ENCODE peak calls at places on chromosome 1, in six cellular contexts. One of them, this sample, is unnamed. For H3K4me1, the result is how much of the 10 kb centered on the place peaks cover.

GRCh38 chr1:1470626-1471388 is 758 bp upstream of the ATAD3B start:
- DNase-seq in fibroblast of lung: no peak
- DNase-seq in left lung: no peak
- DNase-seq in heart right ventricle: no peak
- DNase-seq in ovary: no peak
- DNase-seq in CD8-positive, alpha-beta memory T cell: no peak
- DNase-seq in this sample: peak

GRCh38 chr1:14939527-14940284 is 213.8 kb upstream of the TMEM51 start:
- DNase-seq in CD8-positive, alpha-beta memory T cell: no peak
- DNase-seq in left lung: no peak
- DNase-seq in fibroblast of lung: peak
- DNase-seq in ovary: no peak
- DNase-seq in heart right ventricle: no peak
- DNase-seq in this sample: no peak

GRCh38 chr1:206679738-206680211 is 4.9 kb upstream of the MAPKAPK2 start:
- DNase-seq in ovary: no peak
- DNase-seq in left lung: no peak
- DNase-seq in heart right ventricle: no peak
- DNase-seq in fibroblast of lung: no peak
- DNase-seq in CD8-positive, alpha-beta memory T cell: no peak
- DNase-seq in this sample: no peak

GRCh38 chr1:244598611-244599010 is 54.3 kb upstream of the DESI2 start:
- DNase-seq in ovary: no peak
- DNase-seq in heart right ventricle: no peak
- DNase-seq in fibroblast of lung: peak
- DNase-seq in CD8-positive, alpha-beta memory T cell: no peak
- DNase-seq in left lung: no peak
- DNase-seq in this sample: no peak

GRCh38 chr1:43664369-43664768 is 14.4 kb downstream of the KDM4A start:
- DNase-seq in left lung: no peak
- DNase-seq in fibroblast of lung: no peak
- DNase-seq in CD8-positive, alpha-beta memory T cell: no peak
- DNase-seq in heart right ventricle: no peak
- DNase-seq in ovary: no peak
- DNase-seq in this sample: no peak

GRCh38 chr1:84688461-84689061 is 1.7 kb downstream of the SSX2IP start:
- DNase-seq in heart right ventricle: no peak
- DNase-seq in fibroblast of lung: no peak
- DNase-seq in ovary: no peak
- DNase-seq in CD8-positive, alpha-beta memory T cell: no peak
- DNase-seq in left lung: no peak
- DNase-seq in this sample: no peak

GRCh38 chr1:5601516-5601915 is 390.7 kb downstream of the NPHP4 start:
- DNase-seq in ovary: no peak
- DNase-seq in fibroblast of lung: no peak
- DNase-seq in CD8-positive, alpha-beta memory T cell: no peak
- DNase-seq in heart right ventricle: no peak
- DNase-seq in left lung: no peak
- DNase-seq in this sample: no peak

GRCh38 chr1:56908619-56909340 is 54.2 kb downstream of the C8A start:
- DNase-seq in CD8-positive, alpha-beta memory T cell: no peak
- DNase-seq in ovary: no peak
- DNase-seq in left lung: no peak
- DNase-seq in heart right ventricle: no peak
- DNase-seq in fibroblast of lung: peak
- DNase-seq in this sample: peak

GRCh38 chr1:235648407-235648907 is 1.1 kb downstream of the GNG4 start:
- DNase-seq in heart right ventricle: no peak
- DNase-seq in CD8-positive, alpha-beta memory T cell: peak
- DNase-seq in ovary: peak
- DNase-seq in fibroblast of lung: no peak
- DNase-seq in left lung: no peak
- DNase-seq in this sample: peak

GRCh38 chr1:155117610-155118009 is 10.1 kb upstream of the EFNA1 start:
- DNase-seq in fibroblast of lung: no peak
- DNase-seq in heart right ventricle: no peak
- DNase-seq in left lung: no peak
- DNase-seq in CD8-positive, alpha-beta memory T cell: no peak
- DNase-seq in ovary: no peak
- DNase-seq in this sample: no peak

GRCh38 chr1:180522204-180522497 is 19.8 kb upstream of the ACBD6 start:
- DNase-seq in CD8-positive, alpha-beta memory T cell: no peak
- DNase-seq in left lung: no peak
- DNase-seq in ovary: no peak
- DNase-seq in fibroblast of lung: no peak
- DNase-seq in heart right ventricle: no peak
- DNase-seq in this sample: no peak

GRCh38 chr1:93339171-93339697 is 6.5 kb upstream of the DR1 start:
- DNase-seq in left lung: no peak
- DNase-seq in heart right ventricle: no peak
- DNase-seq in CD8-positive, alpha-beta memory T cell: no peak
- DNase-seq in fibroblast of lung: no peak
- DNase-seq in ovary: no peak
- DNase-seq in this sample: no peak
- H3K4me3 ChIP-seq in left lung: no peak
- H3K4me3 ChIP-seq in heart right ventricle: no peak
- H3K4me3 ChIP-seq in CD8-positive, alpha-beta memory T cell: no peak
- H3K4me3 ChIP-seq in fibroblast of lung: no peak
- H3K4me3 ChIP-seq in ovary: no peak
- H3K4me3 ChIP-seq in this sample: no peak

GRCh38 chr1:38015978-38016640 is 3.6 kb downstream of the UTP11 start:
- DNase-seq in left lung: peak
- DNase-seq in ovary: no peak
- DNase-seq in fibroblast of lung: peak
- DNase-seq in heart right ventricle: no peak
- DNase-seq in CD8-positive, alpha-beta memory T cell: no peak
- DNase-seq in this sample: no peak

GRCh38 chr1:38022810-38023209 is 10.3 kb downstream of the UTP11 start:
- DNase-seq in CD8-positive, alpha-beta memory T cell: no peak
- DNase-seq in left lung: no peak
- DNase-seq in ovary: no peak
- DNase-seq in heart right ventricle: no peak
- DNase-seq in fibroblast of lung: no peak
- DNase-seq in this sample: no peak

GRCh38 chr1:38018864-38019343 is 6.4 kb downstream of the UTP11 start:
- DNase-seq in left lung: no peak
- DNase-seq in CD8-positive, alpha-beta memory T cell: no peak
- DNase-seq in fibroblast of lung: peak
- DNase-seq in ovary: no peak
- DNase-seq in heart right ventricle: no peak
- DNase-seq in this sample: peak

GRCh38 chr1:38021969-38022368 is 9.4 kb downstream of the UTP11 start:
- DNase-seq in left lung: no peak
- DNase-seq in CD8-positive, alpha-beta memory T cell: no peak
- DNase-seq in ovary: no peak
- DNase-seq in fibroblast of lung: no peak
- DNase-seq in heart right ventricle: no peak
- DNase-seq in this sample: no peak

GRCh38 chr1:38020361-38020760 is 7.8 kb downstream of the UTP11 start:
- DNase-seq in CD8-positive, alpha-beta memory T cell: no peak
- DNase-seq in left lung: no peak
- DNase-seq in heart right ventricle: no peak
- DNase-seq in ovary: no peak
- DNase-seq in fibroblast of lung: no peak
- DNase-seq in this sample: no peak
- H3K27ac ChIP-seq in CD8-positive, alpha-beta memory T cell: no peak
- H3K27ac ChIP-seq in left lung: no peak
- H3K27ac ChIP-seq in heart right ventricle: no peak
- H3K27ac ChIP-seq in ovary: no peak
- H3K27ac ChIP-seq in fibroblast of lung: no peak
- H3K27ac ChIP-seq in this sample: no peak

GRCh38 chr1:116375165-116375883 is 2.3 kb downstream of the ATP1A1 start:
- DNase-seq in CD8-positive, alpha-beta memory T cell: peak
- DNase-seq in ovary: no peak
- DNase-seq in fibroblast of lung: no peak
- DNase-seq in left lung: no peak
- DNase-seq in heart right ventricle: no peak
- DNase-seq in this sample: no peak

GRCh38 chr1:116373451-116374339 is 651 bp downstream of the ATP1A1 start:
- DNase-seq in fibroblast of lung: peak
- DNase-seq in ovary: peak
- DNase-seq in left lung: peak
- DNase-seq in CD8-positive, alpha-beta memory T cell: peak
- DNase-seq in heart right ventricle: peak
- DNase-seq in this sample: peak

GRCh38 chr1:116372651-116373444 is at the start of gene ATP1A1:
- DNase-seq in fibroblast of lung: peak
- DNase-seq in left lung: peak
- DNase-seq in heart right ventricle: peak
- DNase-seq in CD8-positive, alpha-beta memory T cell: peak
- DNase-seq in ovary: peak
- DNase-seq in this sample: peak

GRCh38 chr1:116375884-116376733 is 3.1 kb downstream of the ATP1A1 start:
- DNase-seq in left lung: peak
- DNase-seq in heart right ventricle: peak
- DNase-seq in ovary: peak
- DNase-seq in CD8-positive, alpha-beta memory T cell: peak
- DNase-seq in fibroblast of lung: peak
- DNase-seq in this sample: peak

GRCh38 chr1:116374340-116375164 is 1.5 kb downstream of the ATP1A1 start:
- DNase-seq in left lung: no peak
- DNase-seq in ovary: no peak
- DNase-seq in heart right ventricle: no peak
- DNase-seq in fibroblast of lung: no peak
- DNase-seq in CD8-positive, alpha-beta memory T cell: peak
- DNase-seq in this sample: no peak
- H3K4me1 ChIP-seq in left lung: under half
- H3K4me1 ChIP-seq in ovary: under half
- H3K4me1 ChIP-seq in heart right ventricle: half or more
- H3K4me1 ChIP-seq in fibroblast of lung: under half
- H3K4me1 ChIP-seq in CD8-positive, alpha-beta memory T cell: half or more
- H3K4me1 ChIP-seq in this sample: under half

GRCh38 chr1:150151291-150152181 is 1.8 kb downstream of the PLEKHO1 start:
- DNase-seq in fibroblast of lung: no peak
- DNase-seq in heart right ventricle: peak
- DNase-seq in ovary: peak
- DNase-seq in CD8-positive, alpha-beta memory T cell: peak
- DNase-seq in left lung: no peak
- DNase-seq in this sample: no peak

GRCh38 chr1:150154143-150154542 is 4.4 kb downstream of the PLEKHO1 start:
- DNase-seq in ovary: peak
- DNase-seq in left lung: no peak
- DNase-seq in fibroblast of lung: no peak
- DNase-seq in CD8-positive, alpha-beta memory T cell: no peak
- DNase-seq in heart right ventricle: no peak
- DNase-seq in this sample: no peak

GRCh38 chr1:150150511-150151021 is 850 bp downstream of the PLEKHO1 start:
- DNase-seq in heart right ventricle: peak
- DNase-seq in left lung: no peak
- DNase-seq in CD8-positive, alpha-beta memory T cell: peak
- DNase-seq in fibroblast of lung: no peak
- DNase-seq in ovary: peak
- DNase-seq in this sample: no peak

GRCh38 chr1:150152182-150152536 is 2.4 kb downstream of the PLEKHO1 start:
- DNase-seq in left lung: no peak
- DNase-seq in CD8-positive, alpha-beta memory T cell: no peak
- DNase-seq in ovary: no peak
- DNase-seq in fibroblast of lung: no peak
- DNase-seq in heart right ventricle: no peak
- DNase-seq in this sample: no peak

GRCh38 chr1:150152772-150153461 is 3.2 kb downstream of the PLEKHO1 start:
- DNase-seq in heart right ventricle: no peak
- DNase-seq in fibroblast of lung: peak
- DNase-seq in left lung: no peak
- DNase-seq in ovary: no peak
- DNase-seq in CD8-positive, alpha-beta memory T cell: no peak
- DNase-seq in this sample: peak
- H3K4me3 ChIP-seq in heart right ventricle: no peak
- H3K4me3 ChIP-seq in fibroblast of lung: no peak
- H3K4me3 ChIP-seq in left lung: peak
- H3K4me3 ChIP-seq in ovary: no peak
- H3K4me3 ChIP-seq in CD8-positive, alpha-beta memory T cell: no peak
- H3K4me3 ChIP-seq in this sample: no peak

GRCh38 chr1:211736351-211736915 is 61.0 kb upstream of the NEK2 start:
- DNase-seq in left lung: no peak
- DNase-seq in CD8-positive, alpha-beta memory T cell: no peak
- DNase-seq in heart right ventricle: no peak
- DNase-seq in fibroblast of lung: no peak
- DNase-seq in ovary: peak
- DNase-seq in this sample: no peak

GRCh38 chr1:211737115-211738035 is 62.0 kb upstream of the NEK2 start:
- DNase-seq in fibroblast of lung: no peak
- DNase-seq in heart right ventricle: no peak
- DNase-seq in ovary: no peak
- DNase-seq in CD8-positive, alpha-beta memory T cell: no peak
- DNase-seq in left lung: no peak
- DNase-seq in this sample: no peak

GRCh38 chr1:211734791-211735190 is 59.4 kb upstream of the NEK2 start:
- DNase-seq in heart right ventricle: no peak
- DNase-seq in left lung: peak
- DNase-seq in fibroblast of lung: no peak
- DNase-seq in CD8-positive, alpha-beta memory T cell: no peak
- DNase-seq in ovary: no peak
- DNase-seq in this sample: no peak

GRCh38 chr1:211734359-211734758 is 58.9 kb upstream of the NEK2 start:
- DNase-seq in fibroblast of lung: no peak
- DNase-seq in heart right ventricle: no peak
- DNase-seq in left lung: no peak
- DNase-seq in CD8-positive, alpha-beta memory T cell: no peak
- DNase-seq in ovary: no peak
- DNase-seq in this sample: no peak

DNA sequence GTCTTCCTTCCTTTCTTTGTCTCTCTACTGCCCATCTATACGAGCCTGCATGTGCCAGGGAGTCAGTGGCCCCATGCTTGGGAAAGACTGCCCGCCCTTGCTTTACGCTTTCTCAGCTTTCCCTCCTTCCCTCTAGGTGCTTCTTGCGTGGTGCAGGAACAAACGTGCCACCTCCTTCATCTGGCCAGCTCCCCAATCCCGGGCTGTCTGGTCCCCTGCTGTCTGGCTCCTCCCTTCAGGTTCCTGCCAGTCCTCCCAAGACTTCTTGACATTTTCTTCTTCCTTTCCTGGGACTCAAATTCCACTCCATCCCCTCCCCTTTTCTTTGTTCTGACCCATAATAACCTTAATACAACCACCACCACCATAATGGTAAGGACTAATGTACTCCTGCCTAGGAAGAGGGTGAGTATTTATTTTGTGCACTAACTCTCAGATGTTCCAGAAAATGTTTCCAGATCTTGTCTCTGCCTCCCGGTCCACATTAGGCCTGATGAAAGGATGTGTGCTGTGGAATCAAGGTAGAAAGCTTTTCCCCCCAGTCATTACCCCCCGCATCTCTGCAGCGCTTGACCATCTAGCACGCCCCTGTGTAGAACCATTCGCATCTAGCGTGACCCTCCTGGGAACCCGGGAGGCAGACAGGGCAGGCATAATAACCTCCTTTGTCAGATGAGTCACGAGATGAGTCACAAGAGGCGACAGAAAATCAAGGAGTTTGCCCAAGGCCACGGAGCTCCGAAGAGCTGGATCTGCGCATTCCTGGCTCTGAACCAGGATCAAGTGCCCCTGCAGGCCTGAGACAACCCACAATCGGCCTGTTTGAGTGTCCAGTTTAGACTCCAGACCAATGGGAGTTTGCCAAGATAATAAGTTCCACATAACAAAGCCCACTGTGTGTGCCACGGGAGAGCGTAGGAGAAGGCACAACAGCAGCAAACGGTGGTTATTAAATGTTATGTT is 60.1 kb upstream of the NEK2 start:
- DNase-seq in ovary: peak
- DNase-seq in CD8-positive, alpha-beta memory T cell: no peak
- DNase-seq in heart right ventricle: no peak
- DNase-seq in left lung: peak
- DNase-seq in fibroblast of lung: peak
- DNase-seq in this sample: no peak
- H3K27ac ChIP-seq in ovary: no peak
- H3K27ac ChIP-seq in CD8-positive, alpha-beta memory T cell: no peak
- H3K27ac ChIP-seq in heart right ventricle: no peak
- H3K27ac ChIP-seq in left lung: no peak
- H3K27ac ChIP-seq in fibroblast of lung: no peak
- H3K27ac ChIP-seq in this sample: no peak